ENCODE peak calls at places on chromosomes 11 and 22, in four cellular contexts. One of them, this sample, is unnamed.

GRCh38 chr11:119153049-119153818 is 4.4 kb downstream of the ABCG4 start:
- DNase-seq in lower leg skin: no peak
- DNase-seq in colonic mucosa: no peak
- DNase-seq in epithelial cell of esophagus: no peak
- DNase-seq in this sample: no peak

GRCh38 chr22:38202437-38203089 is 769 bp downstream of the MAFF start:
- DNase-seq in lower leg skin: peak
- DNase-seq in colonic mucosa: peak
- DNase-seq in epithelial cell of esophagus: peak
- DNase-seq in this sample: peak

GRCh38 chr11:119316017-119316728 is 757 bp downstream of the MCAM start:
- DNase-seq in colonic mucosa: no peak
- DNase-seq in lower leg skin: no peak
- DNase-seq in epithelial cell of esophagus: peak
- DNase-seq in this sample: no peak

GRCh38 chr11:118918686-118919280 is 6.9 kb downstream of the BCL9L start:
- DNase-seq in lower leg skin: no peak
- DNase-seq in epithelial cell of esophagus: no peak
- DNase-seq in colonic mucosa: no peak
- DNase-seq in this sample: no peak

GRCh38 chr11:121608545-121609098 is 155.9 kb upstream of the SORL1-AS1 start:
- DNase-seq in colonic mucosa: no peak
- DNase-seq in lower leg skin: no peak
- DNase-seq in epithelial cell of esophagus: no peak
- DNase-seq in this sample: no peak

GRCh38 chr11:128297805-128298204 is 289.6 kb downstream of the ETS1 start:
- DNase-seq in lower leg skin: no peak
- DNase-seq in epithelial cell of esophagus: no peak
- DNase-seq in colonic mucosa: no peak
- DNase-seq in this sample: no peak

GRCh38 chr22:17199131-17199731 is 20.0 kb downstream of the ADA2 start:
- DNase-seq in epithelial cell of esophagus: no peak
- DNase-seq in lower leg skin: no peak
- DNase-seq in colonic mucosa: no peak
- DNase-seq in this sample: no peak

GRCh38 chr11:104918113-104918824 is 20.0 kb upstream of the CASP12 start:
- DNase-seq in epithelial cell of esophagus: peak
- DNase-seq in lower leg skin: no peak
- DNase-seq in colonic mucosa: no peak
- DNase-seq in this sample: no peak

GRCh38 chr11:44950036-44950624 is 553 bp downstream of the TP53I11 start:
- DNase-seq in colonic mucosa: peak
- DNase-seq in epithelial cell of esophagus: no peak
- DNase-seq in lower leg skin: peak
- DNase-seq in this sample: no peak

GRCh38 chr11:65391007-65391406 is 4.6 kb downstream of the FRMD8 start:
- DNase-seq in lower leg skin: no peak
- DNase-seq in epithelial cell of esophagus: no peak
- DNase-seq in colonic mucosa: no peak
- DNase-seq in this sample: no peak

GRCh38 chr11:117385471-117385870 is 57.8 kb downstream of the CEP164 start:
- DNase-seq in colonic mucosa: no peak
- DNase-seq in lower leg skin: peak
- DNase-seq in epithelial cell of esophagus: no peak
- DNase-seq in this sample: no peak

GRCh38 chr11:128200467-128200866 is 386.9 kb downstream of the ETS1 start:
- DNase-seq in colonic mucosa: no peak
- DNase-seq in epithelial cell of esophagus: no peak
- DNase-seq in lower leg skin: no peak
- DNase-seq in this sample: no peak

GRCh38 chr11:26558191-26558590 is 13.9 kb downstream of the MUC15 start:
- DNase-seq in epithelial cell of esophagus: no peak
- DNase-seq in lower leg skin: no peak
- DNase-seq in colonic mucosa: no peak
- DNase-seq in this sample: no peak

GRCh38 chr11:112345708-112346107 is 85.0 kb upstream of the PLET1 start:
- DNase-seq in lower leg skin: peak
- DNase-seq in colonic mucosa: no peak
- DNase-seq in epithelial cell of esophagus: no peak
- DNase-seq in this sample: no peak

GRCh38 chr11:43504316-43504950 is 145.7 kb downstream of the TTC17 start:
- DNase-seq in colonic mucosa: no peak
- DNase-seq in epithelial cell of esophagus: peak
- DNase-seq in lower leg skin: no peak
- DNase-seq in this sample: no peak

GRCh38 chr11:75720639-75721038 is 3.0 kb downstream of the MOGAT2 start:
- DNase-seq in epithelial cell of esophagus: no peak
- DNase-seq in colonic mucosa: no peak
- DNase-seq in lower leg skin: no peak
- DNase-seq in this sample: no peak

GRCh38 chr11:110600322-110600721 is 111.9 kb downstream of the ARHGAP20 start:
- DNase-seq in epithelial cell of esophagus: no peak
- DNase-seq in lower leg skin: no peak
- DNase-seq in colonic mucosa: no peak
- DNase-seq in this sample: no peak

GRCh38 chr22:21741059-21741458 is 5.5 kb upstream of the YPEL1 start:
- DNase-seq in colonic mucosa: no peak
- DNase-seq in lower leg skin: no peak
- DNase-seq in epithelial cell of esophagus: no peak
- DNase-seq in this sample: no peak

GRCh38 chr11:27830206-27830605 is 130.0 kb upstream of the BDNF start:
- DNase-seq in epithelial cell of esophagus: no peak
- DNase-seq in colonic mucosa: no peak
- DNase-seq in lower leg skin: no peak
- DNase-seq in this sample: no peak

GRCh38 chr11:27213232-27213660 is 149.8 kb downstream of the CCDC34 start:
- DNase-seq in epithelial cell of esophagus: peak
- DNase-seq in colonic mucosa: peak
- DNase-seq in lower leg skin: no peak
- DNase-seq in this sample: no peak

GRCh38 chr22:44702479-44703219 is 645 bp downstream of the PRR5 start:
- DNase-seq in colonic mucosa: peak
- DNase-seq in lower leg skin: no peak
- DNase-seq in epithelial cell of esophagus: peak
- DNase-seq in this sample: no peak

GRCh38 chr11:1640076-1640946 is 10.7 kb downstream of the KRTAP5-5 start:
- DNase-seq in colonic mucosa: peak
- DNase-seq in lower leg skin: no peak
- DNase-seq in epithelial cell of esophagus: peak
- DNase-seq in this sample: no peak

GRCh38 chr22:47200273-47201051 is 438.0 kb downstream of the TBC1D22A start:
- DNase-seq in lower leg skin: peak
- DNase-seq in epithelial cell of esophagus: no peak
- DNase-seq in colonic mucosa: no peak
- DNase-seq in this sample: no peak

GRCh38 chr22:40270748-40271373 is 75.4 kb upstream of the ADSL start:
- DNase-seq in lower leg skin: no peak
- DNase-seq in colonic mucosa: no peak
- DNase-seq in epithelial cell of esophagus: no peak
- DNase-seq in this sample: no peak

GRCh38 chr11:10993186-10993585 is 135.3 kb upstream of the ZBED5 start:
- DNase-seq in lower leg skin: no peak
- DNase-seq in colonic mucosa: no peak
- DNase-seq in epithelial cell of esophagus: peak
- DNase-seq in this sample: no peak

GRCh38 chr11:123430736-123431356 is 777 bp downstream of the GRAMD1B start:
- DNase-seq in epithelial cell of esophagus: peak
- DNase-seq in lower leg skin: peak
- DNase-seq in colonic mucosa: peak
- DNase-seq in this sample: peak

GRCh38 chr22:33891992-33892391 is 28.3 kb downstream of the LARGE1 start:
- DNase-seq in colonic mucosa: no peak
- DNase-seq in epithelial cell of esophagus: no peak
- DNase-seq in lower leg skin: no peak
- DNase-seq in this sample: peak

GRCh38 chr22:30262917-30263741 is 3.5 kb downstream of the OSM start:
- DNase-seq in lower leg skin: peak
- DNase-seq in colonic mucosa: peak
- DNase-seq in epithelial cell of esophagus: peak
- DNase-seq in this sample: no peak

GRCh38 chr22:38490915-38491314 is 15.2 kb downstream of the DDX17 start:
- DNase-seq in colonic mucosa: peak
- DNase-seq in epithelial cell of esophagus: no peak
- DNase-seq in lower leg skin: no peak
- DNase-seq in this sample: no peak

GRCh38 chr11:15157181-15157580 is 42.5 kb downstream of the INSC start:
- DNase-seq in colonic mucosa: no peak
- DNase-seq in lower leg skin: no peak
- DNase-seq in epithelial cell of esophagus: peak
- DNase-seq in this sample: no peak

GRCh38 chr22:50544746-50545253 is 899 bp upstream of the KLHDC7B start:
- DNase-seq in lower leg skin: no peak
- DNase-seq in epithelial cell of esophagus: peak
- DNase-seq in colonic mucosa: peak
- DNase-seq in this sample: no peak

GRCh38 chr22:50547231-50547851 is 1.6 kb downstream of the KLHDC7B start:
- DNase-seq in lower leg skin: no peak
- DNase-seq in epithelial cell of esophagus: no peak
- DNase-seq in colonic mucosa: no peak
- DNase-seq in this sample: no peak

GRCh38 chr22:50544078-50544745 is 1.5 kb upstream of the KLHDC7B start:
- DNase-seq in colonic mucosa: peak
- DNase-seq in lower leg skin: peak
- DNase-seq in epithelial cell of esophagus: peak
- DNase-seq in this sample: peak

GRCh38 chr22:50546326-50547230 is 879 bp downstream of the KLHDC7B start:
- DNase-seq in epithelial cell of esophagus: no peak
- DNase-seq in lower leg skin: no peak
- DNase-seq in colonic mucosa: no peak
- DNase-seq in this sample: no peak

DNA sequence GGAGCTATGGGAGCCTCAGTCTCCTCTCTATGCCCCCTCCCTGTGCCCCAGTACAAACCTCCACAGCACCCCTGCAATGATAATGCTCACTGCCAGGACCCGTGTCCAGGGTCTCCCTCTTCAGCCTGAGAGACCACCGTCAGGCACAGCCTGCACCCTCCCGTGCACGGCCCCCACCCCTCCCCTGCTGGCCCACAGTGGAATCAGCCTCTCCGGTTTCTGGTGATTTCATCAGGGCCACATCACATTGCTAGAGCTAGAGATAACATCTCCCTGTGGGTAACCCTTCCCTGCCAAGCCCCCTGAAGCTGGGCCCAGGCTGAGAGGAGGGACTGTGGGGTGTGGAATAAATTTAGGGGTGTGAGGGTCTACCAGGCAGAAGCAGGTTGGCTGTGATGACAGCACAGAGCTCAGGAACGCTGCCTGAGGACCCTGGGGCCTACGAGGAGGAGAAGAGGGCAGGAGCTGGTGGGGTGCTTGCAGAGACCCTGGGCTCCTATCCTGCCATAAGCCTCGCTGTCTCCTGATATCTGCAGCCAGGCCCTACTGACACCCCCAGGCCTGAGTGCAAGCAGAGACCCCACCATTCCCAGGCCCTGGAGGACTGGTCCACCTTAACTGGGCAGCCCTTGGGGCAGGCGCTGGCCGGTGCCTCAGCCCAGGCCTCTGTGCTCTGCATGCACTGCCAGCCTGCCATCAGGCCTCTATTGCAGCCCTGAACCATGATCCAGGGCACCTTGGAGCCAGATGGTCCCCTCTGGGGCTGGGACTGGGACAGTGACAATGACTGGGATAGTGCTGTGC is at the start of gene KLHDC7B:
- DNase-seq in colonic mucosa: no peak
- DNase-seq in epithelial cell of esophagus: no peak
- DNase-seq in lower leg skin: no peak
- DNase-seq in this sample: no peak
- H3K4me3 ChIP-seq in colonic mucosa: no peak
- H3K4me3 ChIP-seq in epithelial cell of esophagus: no peak
- H3K4me3 ChIP-seq in lower leg skin: no peak
- H3K4me3 ChIP-seq in this sample: no peak

DNA sequence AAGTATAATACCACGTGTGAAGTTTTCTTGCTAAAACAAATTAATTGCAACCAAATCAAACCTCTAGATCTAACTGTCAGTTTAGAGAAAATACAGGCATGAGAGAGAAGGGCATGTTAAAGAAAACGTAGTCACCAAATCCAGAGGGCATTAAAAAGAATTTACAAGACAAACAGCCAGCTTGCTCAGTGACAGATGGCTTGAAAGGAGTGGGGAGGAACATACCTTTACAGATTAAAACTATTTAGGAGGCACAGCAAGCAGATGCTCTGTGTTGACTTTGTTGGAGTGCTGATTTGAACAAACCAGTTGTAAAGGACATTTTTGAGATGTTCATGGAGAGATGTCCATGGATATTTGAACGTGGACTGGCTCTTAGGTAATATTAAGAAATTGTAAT is 96.9 kb downstream of the ATXN10 start:
- DNase-seq in epithelial cell of esophagus: no peak
- DNase-seq in lower leg skin: no peak
- DNase-seq in colonic mucosa: no peak
- DNase-seq in this sample: no peak
- H3K4me3 ChIP-seq in epithelial cell of esophagus: no peak
- H3K4me3 ChIP-seq in lower leg skin: no peak
- H3K4me3 ChIP-seq in colonic mucosa: no peak
- H3K4me3 ChIP-seq in this sample: no peak

DNA sequence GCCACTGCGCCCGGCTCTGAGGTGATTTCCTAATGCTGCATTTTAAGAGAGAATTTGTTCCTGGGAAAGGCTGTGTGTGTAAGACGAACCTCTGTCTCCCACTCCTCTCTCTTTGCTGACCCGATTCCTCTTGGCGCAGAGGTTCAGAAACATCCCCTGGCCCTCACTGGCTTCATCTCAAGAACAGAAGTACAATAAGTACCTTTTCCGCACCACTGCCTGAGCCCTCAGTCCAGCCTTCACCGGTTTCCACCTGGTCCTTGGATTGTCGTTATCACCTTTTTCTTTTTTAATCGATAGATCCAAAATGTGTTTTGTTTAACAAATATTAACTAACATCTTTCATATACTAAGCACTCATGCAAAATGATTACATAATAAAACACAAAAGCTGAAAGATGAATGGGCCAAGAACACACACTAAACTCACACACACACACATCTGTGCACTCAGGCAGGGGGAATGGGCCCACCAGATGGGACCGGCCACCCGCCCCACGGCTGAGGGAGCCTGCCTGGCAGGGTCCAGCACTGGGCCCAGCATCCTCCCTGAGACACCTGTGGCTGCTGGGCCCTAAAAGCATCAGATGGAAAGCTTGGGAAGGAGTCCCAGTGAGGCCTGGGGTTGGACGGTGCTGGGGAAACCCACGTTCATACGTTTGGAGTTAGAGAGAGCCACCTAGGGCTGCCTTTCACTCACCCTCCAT is 50.4 kb upstream of the A4GALT start:
- DNase-seq in colonic mucosa: no peak
- DNase-seq in lower leg skin: no peak
- DNase-seq in epithelial cell of esophagus: no peak
- DNase-seq in this sample: no peak
- H3K4me3 ChIP-seq in colonic mucosa: no peak
- H3K4me3 ChIP-seq in lower leg skin: no peak
- H3K4me3 ChIP-seq in epithelial cell of esophagus: no peak
- H3K4me3 ChIP-seq in this sample: no peak

DNA sequence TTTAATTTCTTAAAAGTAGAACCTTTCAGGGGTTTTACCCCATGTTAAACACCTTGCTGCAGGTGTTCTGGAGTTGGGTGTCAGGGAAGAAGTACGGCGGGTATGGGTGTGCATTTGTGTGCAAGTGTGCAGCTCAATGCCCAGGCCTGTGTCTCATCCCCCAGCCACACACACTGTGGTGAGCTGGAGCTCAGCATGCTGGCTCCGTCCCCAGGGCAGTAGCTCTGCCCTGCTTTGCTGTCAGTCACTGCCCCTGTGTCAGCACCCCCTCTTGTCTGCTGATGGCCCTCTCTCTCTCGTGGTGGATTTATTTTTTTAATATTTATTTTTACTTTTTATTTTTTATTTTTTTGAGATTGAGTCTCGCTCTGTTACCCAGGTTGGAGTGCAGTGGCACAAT is 35.8 kb upstream of the MYO18B start:
- DNase-seq in lower leg skin: no peak
- DNase-seq in epithelial cell of esophagus: no peak
- DNase-seq in colonic mucosa: no peak
- DNase-seq in this sample: no peak
- H3K4me3 ChIP-seq in lower leg skin: no peak
- H3K4me3 ChIP-seq in epithelial cell of esophagus: no peak
- H3K4me3 ChIP-seq in colonic mucosa: no peak
- H3K4me3 ChIP-seq in this sample: no peak